ENCODE peak calls at places on chromosomes 4 and X, in nine cellular contexts. V is fibroblast of mammary gland, G is psoas muscle, M is fibroblast of lung, T is IMR-90, P is upper lobe of right lung, W is cardiac fibroblast, H is fibroblast of villous mesenchyme, O is BJ. D is an unnamed sample.

GRCh38 chr4:5954056-5954760 is 61.3 kb upstream of the CRMP1 start:
- DNase-seq in V (no peak), O (no peak), P (peak), G (no peak), W (no peak), H (no peak), T (no peak), M (no peak), D (no peak)

GRCh38 chr4:1410491-1411325 is 4.5 kb upstream of the NKX1-1 start:
- DNase-seq in W (peak), O (no peak), P (peak), V (peak), G (peak), M (peak), T (peak), H (peak), D (peak)

GRCh38 chr4:105145059-105145912 is 1.4 kb upstream of the TET2 start:
- DNase-seq in T (no peak), V (peak), M (no peak), G (no peak), O (no peak), H (no peak), W (no peak), P (no peak), D (peak)

GRCh38 chrX:2583194-2584162 is 82.7 kb upstream of the DHRSX start:
- DNase-seq in W (no peak), T (no peak), O (no peak), H (no peak), V (no peak), P (no peak), M (no peak), G (no peak), D (no peak)

GRCh38 chr4:139734201-139734874 is 68.7 kb downstream of the MGST2 start:
- DNase-seq in H (peak), P (no peak), W (peak), O (peak), G (no peak), M (peak), V (peak), T (peak), D (peak)

GRCh38 chr4:38647096-38647819 is 16.7 kb upstream of the KLF3 start:
- DNase-seq in G (no peak), M (peak), O (no peak), T (no peak), V (no peak), H (no peak), W (no peak), P (no peak), D (no peak)

GRCh38 chrX:46180258-46180687 is 364.9 kb downstream of the ZNF674 start:
- DNase-seq in V (peak), H (peak), W (peak), P (no peak), M (peak), G (no peak), O (peak), T (peak), D (peak)

GRCh38 chrX:103656623-103657022 is 27.8 kb downstream of the TCEAL1 start:
- DNase-seq in M (peak), T (peak), O (no peak), H (peak), W (no peak), G (no peak), P (no peak), V (peak), D (peak)

GRCh38 chr4:153112071-153112460 is 92.2 kb upstream of the TRIM2 start:
- DNase-seq in V (no peak), W (no peak), O (no peak), T (no peak), H (no peak), G (no peak), P (no peak), M (no peak), D (no peak)

GRCh38 chrX:136525738-136526606 is 6.0 kb upstream of the VGLL1 start:
- DNase-seq in W (peak), P (no peak), H (peak), O (peak), G (peak), T (peak), V (peak), M (peak), D (peak)

GRCh38 chr4:4825431-4825830 is 34.0 kb upstream of the MSX1 start:
- DNase-seq in M (no peak), O (no peak), V (no peak), H (no peak), T (no peak), G (no peak), W (no peak), P (no peak), D (no peak)

GRCh38 chrX:146241902-146242301 is 424.3 kb downstream of the SLITRK2 start:
- DNase-seq in T (no peak), V (peak), W (no peak), G (no peak), O (no peak), H (no peak), P (no peak), M (no peak), D (no peak)

GRCh38 chr4:60042941-60043340 is 1157.2 kb upstream of the ADGRL3 start:
- DNase-seq in T (no peak), O (no peak), M (no peak), P (no peak), W (no peak), H (no peak), G (no peak), V (no peak), D (no peak)

GRCh38 chr4:183256756-183257385 is 63.2 kb downstream of the CLDN22 start:
- DNase-seq in O (no peak), V (peak), T (peak), G (peak), W (peak), M (peak), P (peak), H (peak), D (peak)

GRCh38 chr4:82517043-82517442 is 44.7 kb downstream of the TMEM150C start:
- DNase-seq in W (peak), H (no peak), G (no peak), M (peak), V (peak), O (no peak), P (no peak), T (peak), D (peak)

GRCh38 chr4:44319129-44319528 is 129.5 kb downstream of the KCTD8 start:
- DNase-seq in W (no peak), O (no peak), H (no peak), V (no peak), G (no peak), M (no peak), T (no peak), P (no peak), D (no peak)

GRCh38 chr4:105909699-105910340 is 14.5 kb downstream of the NPNT start:
- DNase-seq in V (peak), M (no peak), P (no peak), W (no peak), H (peak), T (peak), G (no peak), O (no peak), D (no peak)

GRCh38 chrX:153966283-153966688 is 5.3 kb downstream of the HCFC1 start:
- DNase-seq in V (peak), H (no peak), M (peak), O (no peak), P (no peak), G (peak), T (no peak), W (no peak), D (peak)

GRCh38 chr4:156362581-156362980 is 408.9 kb upstream of the CTSO start:
- DNase-seq in O (peak), T (peak), M (peak), V (peak), G (no peak), W (no peak), H (peak), P (no peak), D (peak)

GRCh38 chr4:3300198-3300671 is 7.4 kb downstream of the RGS12 start:
- DNase-seq in V (no peak), G (no peak), O (no peak), M (no peak), P (peak), H (no peak), W (no peak), T (no peak), D (no peak)

GRCh38 chr4:4647041-4647440 is 105.2 kb upstream of the STX18 start:
- DNase-seq in V (peak), O (peak), G (no peak), W (no peak), H (no peak), P (no peak), T (peak), M (peak), D (peak)

GRCh38 chr4:87839309-87839946 is 6.7 kb downstream of the MEPE start:
- DNase-seq in M (peak), G (no peak), V (peak), P (no peak), O (no peak), T (peak), H (peak), W (peak), D (peak)

GRCh38 chr4:88818650-88819470 is 121.2 kb upstream of the NAP1L5 start:
- DNase-seq in W (peak), G (peak), H (peak), P (no peak), O (no peak), M (peak), T (peak), V (peak), D (peak)

GRCh38 chrX:115339441-115340025 is 50.0 kb downstream of the LUZP4 start:
- DNase-seq in O (peak), G (no peak), W (peak), V (peak), H (peak), P (no peak), M (peak), T (peak), D (no peak)

GRCh38 chr4:174828845-174829701 is at the start of gene GLRA3:
- DNase-seq in H (peak), T (no peak), P (peak), O (no peak), W (peak), V (peak), M (peak), G (no peak), D (peak)

GRCh38 chrX:2766921-2767320 is 15.1 kb downstream of the XG start:
- DNase-seq in T (peak), P (no peak), V (peak), W (peak), O (no peak), G (no peak), H (no peak), M (no peak), D (no peak)

GRCh38 chr4:93174598-93174997 is 654.0 kb upstream of the ATOH1 start:
- DNase-seq in P (no peak), O (no peak), V (no peak), W (no peak), G (no peak), H (no peak), T (no peak), M (no peak), D (no peak)

GRCh38 chr4:39324446-39324845 is 41.7 kb downstream of the RFC1 start:
- DNase-seq in V (no peak), T (no peak), O (no peak), G (no peak), H (no peak), P (no peak), M (no peak), W (no peak), D (no peak)

GRCh38 chrX:11381464-11381863 is 88.3 kb downstream of the AMELX start:
- DNase-seq in H (peak), V (peak), W (peak), P (no peak), G (no peak), M (peak), T (peak), O (no peak), D (peak)

GRCh38 chr4:151324449-151325319 is 721 bp downstream of the SH3D19 start:
- DNase-seq in W (peak), T (peak), M (peak), V (peak), O (no peak), G (peak), P (peak), H (peak), D (peak)

GRCh38 chrX:64975491-64975890 is 759 bp downstream of the ZC4H2 start:
- DNase-seq in H (no peak), O (no peak), G (peak), T (no peak), M (peak), V (peak), P (peak), W (peak), D (peak)

GRCh38 chrX:112753116-112753515 is 73.4 kb upstream of the LHFPL1 start:
- DNase-seq in W (no peak), H (no peak), G (no peak), V (no peak), P (no peak), O (no peak), M (no peak), T (no peak), D (no peak)

GRCh38 chr4:23889814-23890269 is at the start of gene PPARGC1A:
- DNase-seq in T (peak), O (no peak), G (peak), V (peak), H (peak), P (peak), M (peak), W (peak), D (peak)

GRCh38 chr4:23890369-23891063 is 669 bp upstream of the PPARGC1A start:
- DNase-seq in M (no peak), T (no peak), V (no peak), H (peak), W (peak), P (no peak), O (no peak), G (no peak), D (peak)

GRCh38 chr4:23888421-23889319 is 1.2 kb downstream of the PPARGC1A start:
- DNase-seq in T (peak), G (no peak), M (peak), W (peak), P (no peak), H (peak), O (no peak), V (peak), D (peak)

GRCh38 chr4:23889368-23889767 is 479 bp downstream of the PPARGC1A start:
- DNase-seq in P (no peak), H (no peak), M (no peak), O (no peak), W (peak), V (no peak), T (no peak), G (no peak), D (peak)

DNA sequence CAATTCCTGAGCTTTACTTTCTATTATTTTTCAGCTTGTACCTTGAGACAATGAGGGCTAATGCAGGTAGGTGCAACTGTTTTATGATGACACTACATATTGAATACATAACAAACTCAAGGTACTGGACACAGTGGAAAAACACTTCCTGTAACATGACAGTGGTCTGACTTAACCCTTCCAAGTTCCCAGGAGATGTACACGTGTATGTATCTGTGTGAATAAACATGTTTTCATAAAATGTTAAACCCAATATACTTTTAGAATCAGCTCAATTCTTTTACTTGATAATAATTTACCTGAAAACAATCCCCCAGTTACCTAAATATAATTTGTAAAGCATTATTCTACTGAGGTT is 1.2 kb upstream of the PPARGC1A start:
- DNase-seq in W (no peak), V (no peak), O (no peak), H (no peak), P (no peak), T (no peak), M (no peak), G (no peak), D (no peak)
- H3K4me3 ChIP-seq in W (no peak), V (no peak), O (no peak), H (no peak), P (peak), T (no peak), M (peak), G (peak), D (no peak)

GRCh38 chr4:178958725-178959440 is 1516.6 kb upstream of the AGA start:
- DNase-seq in T (no peak), M (no peak), P (no peak), O (no peak), G (no peak), H (no peak), V (no peak), W (no peak), D (no peak)
- TF ChIP-seq CTCF in T (no peak), M (no peak), P (no peak), O (no peak), G (no peak), H (no peak), V (no peak), W (no peak), D (no peak)

GRCh38 chr4:121765941-121766538 is 1.1 kb upstream of the SMIM43 start:
- DNase-seq in G (no peak), P (no peak), M (no peak), V (no peak), W (no peak), T (no peak), H (no peak), O (no peak), D (no peak)
- H3K4me3 ChIP-seq in G (no peak), P (no peak), M (no peak), V (no peak), W (no peak), T (no peak), H (no peak), O (no peak), D (no peak)

GRCh38 chrX:68698955-68699354 is 51.5 kb downstream of the STARD8 start:
- DNase-seq in O (no peak), G (no peak), H (no peak), M (no peak), T (no peak), P (no peak), W (no peak), V (no peak), D (no peak)
- TF ChIP-seq CTCF in O (no peak), G (no peak), H (no peak), M (no peak), T (no peak), P (no peak), W (no peak), V (no peak), D (no peak)

GRCh38 chr4:181006509-181007290 is 1236.5 kb upstream of the TENM3 start:
- DNase-seq in H (no peak), W (no peak), V (peak), T (no peak), P (no peak), M (peak), G (no peak), O (no peak), D (peak)
- H3K4me3 ChIP-seq in H (no peak), W (no peak), V (peak), T (peak), P (peak), M (peak), G (no peak), O (no peak), D (peak)

GRCh38 chrX:85851418-85851817 is 195.9 kb downstream of the CHM start:
- DNase-seq in P (peak), H (peak), O (no peak), V (peak), W (peak), G (no peak), T (peak), M (no peak), D (no peak)
- TF ChIP-seq CTCF in P (peak), H (peak), O (peak), V (peak), W (peak), G (peak), T (peak), M (peak), D (peak)

GRCh38 chr4:7594013-7594412 is 159.3 kb upstream of the PSAPL1 start:
- DNase-seq in V (no peak), G (no peak), P (no peak), T (no peak), O (no peak), W (no peak), M (no peak), H (no peak), D (no peak)

GRCh38 chr4:7600247-7600646 is 165.5 kb upstream of the PSAPL1 start:
- DNase-seq in G (no peak), T (no peak), M (no peak), V (no peak), P (no peak), H (no peak), O (no peak), W (no peak), D (no peak)

GRCh38 chr4:7598939-7599790 is 164.4 kb upstream of the PSAPL1 start:
- DNase-seq in G (no peak), V (no peak), H (no peak), W (no peak), O (no peak), P (peak), M (no peak), T (no peak), D (no peak)

GRCh38 chr4:7595883-7596535 is 161.3 kb upstream of the PSAPL1 start:
- DNase-seq in O (no peak), P (no peak), V (no peak), T (no peak), H (no peak), G (no peak), W (no peak), M (peak), D (no peak)

GRCh38 chr4:7597281-7597680 is 162.6 kb upstream of the PSAPL1 start:
- DNase-seq in H (no peak), M (no peak), W (no peak), T (no peak), G (no peak), P (no peak), O (no peak), V (no peak), D (no peak)
- H3K4me3 ChIP-seq in H (no peak), M (no peak), W (no peak), T (no peak), G (no peak), P (no peak), O (no peak), V (no peak), D (no peak)

D was measured in astrocyte of the spinal cord.